ENCODE peak calls at places on chromosomes 2 and 18, in four cellular contexts. V is SK-N-SH, T is HepG2, Z is GM12878. J is an unnamed sample.

GRCh38 chr18:76445741-76446232 is 49.3 kb downstream of the ZNF516 start:
- DNase-seq in Z (no peak), T (no peak), V (peak; percentile 56), J (no peak)

GRCh38 chr18:52903858-52904257 is 563.9 kb downstream of the DCC start:
- DNase-seq in T (peak; percentile 11), Z (no peak), V (peak; percentile 38), J (no peak)

GRCh38 chr2:203543898-203544328 is 8.8 kb upstream of the RAPH1 start:
- DNase-seq in V (no peak), Z (no peak), T (no peak), J (no peak)

GRCh38 chr2:173252581-173252980 is 102.1 kb upstream of the CDCA7 start:
- DNase-seq in T (no peak), Z (no peak), V (no peak), J (no peak)

GRCh38 chr18:48814490-48815181 is 136.1 kb downstream of the SMAD7 start:
- DNase-seq in Z (no peak), T (no peak), V (no peak), J (no peak)

GRCh38 chr2:179297922-179298321 is 33.3 kb upstream of the SESTD1 start:
- DNase-seq in V (no peak), Z (no peak), T (no peak), J (no peak)

GRCh38 chr2:22078701-22079100 is 954.9 kb downstream of the TDRD15 start:
- DNase-seq in T (no peak), Z (no peak), V (no peak), J (no peak)

GRCh38 chr18:77116201-77117080 is 16.1 kb downstream of the MBP start:
- DNase-seq in Z (no peak), T (no peak), V (no peak), J (no peak)

GRCh38 chr2:66030553-66030952 is 404.4 kb upstream of the MEIS1 start:
- DNase-seq in T (peak; percentile 18), Z (no peak), V (peak; percentile 8), J (no peak)

GRCh38 chr2:213609570-213610170 is 325.4 kb downstream of the SPAG16 start:
- DNase-seq in V (no peak), T (no peak), Z (no peak), J (no peak)

GRCh38 chr2:235170536-235171510 is 219.0 kb downstream of the SH3BP4 start:
- DNase-seq in V (peak; percentile 65), T (no peak), Z (no peak), J (no peak)

GRCh38 chr18:79546781-79547272 is 132.8 kb upstream of the CTDP1 start:
- DNase-seq in V (no peak), T (no peak), Z (no peak), J (no peak)

GRCh38 chr2:69843993-69844392 is 14.5 kb downstream of the GMCL1 start:
- DNase-seq in V (no peak), Z (no peak), T (no peak), J (no peak)

GRCh38 chr2:37318401-37318800 is 6.2 kb downstream of the PRKD3 start:
- DNase-seq in Z (peak; percentile 53), T (no peak), V (no peak), J (no peak)

GRCh38 chr2:235330775-235331438 is 162.9 kb upstream of the AGAP1 start:
- DNase-seq in V (no peak), T (no peak), Z (no peak), J (no peak)

GRCh38 chr2:203928849-203929248 is 7.7 kb upstream of the ICOS start:
- DNase-seq in Z (no peak), T (no peak), V (peak; percentile 20), J (no peak)

GRCh38 chr2:41735446-41735845 is 312.4 kb upstream of the PKDCC start:
- DNase-seq in Z (no peak), T (no peak), V (no peak), J (no peak)

GRCh38 chr2:142323206-142323605 is 192.4 kb upstream of the LRP1B start:
- DNase-seq in T (no peak), V (no peak), Z (no peak), J (no peak)

GRCh38 chr2:128347701-128348504 is 29.2 kb upstream of the HS6ST1 start:
- DNase-seq in Z (no peak), T (no peak), V (peak; percentile 85), J (no peak)

GRCh38 chr18:63511285-63511684 is 30.9 kb upstream of the SERPINB12 start:
- DNase-seq in Z (no peak), T (peak; percentile 37), V (peak; percentile 23), J (peak; percentile 6)

GRCh38 chr18:37484893-37485834 is 80.4 kb downstream of the CELF4 start:
- DNase-seq in T (no peak), Z (no peak), V (no peak), J (peak; percentile 71)

GRCh38 chr2:88735853-88736252 is 44.4 kb downstream of the RPIA start:
- DNase-seq in V (no peak), Z (no peak), T (no peak), J (peak; percentile 69)

GRCh38 chr18:51491678-51492372 is 294.3 kb upstream of the MEX3C start:
- DNase-seq in T (no peak), Z (no peak), V (no peak), J (no peak)

GRCh38 chr2:173990970-173991819 is 26.0 kb upstream of the SP3 start:
- DNase-seq in T (no peak), V (peak; percentile 43), Z (peak; percentile 87), J (no peak)

GRCh38 chr2:159574246-159574645 is 42.1 kb downstream of the BAZ2B start:
- DNase-seq in T (no peak), Z (no peak), V (no peak), J (no peak)

GRCh38 chr2:143258126-143258892 is 129.1 kb downstream of the ARHGAP15 start:
- DNase-seq in Z (no peak), V (no peak), T (no peak), J (no peak)

GRCh38 chr2:1400943-1401735 is 12.1 kb upstream of the TPO start:
- DNase-seq in T (no peak), Z (no peak), V (no peak), J (no peak)

GRCh38 chr2:97712693-97713295 is 582 bp upstream of the ZAP70 start:
- DNase-seq in V (no peak), T (no peak), Z (no peak), J (no peak)

GRCh38 chr2:115162454-115163293 is 720.2 kb downstream of the DPP10 start:
- DNase-seq in T (no peak), V (peak; percentile 9), Z (no peak), J (no peak)

GRCh38 chr18:24398515-24398914 is 891 bp upstream of the OSBPL1A start:
- DNase-seq in Z (no peak), V (no peak), T (no peak), J (no peak)

GRCh38 chr2:70993689-70993986 is 1.0 kb downstream of the TEX261 start:
- DNase-seq in V (no peak), T (no peak), Z (no peak), J (no peak)

GRCh38 chr18:8800041-8800441 is 94.7 kb downstream of the MTCL1 start:
- DNase-seq in Z (no peak), T (no peak), V (no peak), J (no peak)

GRCh38 chr2:173571021-173571821 is 216.5 kb downstream of the CDCA7 start:
- DNase-seq in Z (no peak), T (peak; percentile 26), V (peak; percentile 30), J (peak; percentile 36)

GRCh38 chr2:230998882-230999281 is 3.0 kb downstream of the SPATA3 start:
- DNase-seq in Z (no peak), V (no peak), T (no peak), J (no peak)

GRCh38 chr2:158967114-158967730 is 1.2 kb upstream of the TANC1 start:
- DNase-seq in V (peak; percentile 32), T (no peak), Z (no peak), J (no peak)

GRCh38 chr18:60446821-60447220 is 74.2 kb upstream of the MC4R start:
- DNase-seq in T (no peak), V (no peak), Z (no peak), J (no peak)

GRCh38 chr2:3712424-3712823 is 9.0 kb downstream of the DCDC2C start:
- DNase-seq in V (no peak), T (no peak), Z (no peak), J (no peak)

GRCh38 chr2:85537600-85538506 is 1.1 kb upstream of the MAT2A start:
- DNase-seq in T (peak; percentile 78), Z (no peak), V (peak; percentile 72), J (peak; percentile 70)
- TF ChIP-seq NFIC in T (no peak), Z (peak; percentile 32), V (no peak), J (no peak)

GRCh38 chr2:106642679-106643078 is 155.5 kb downstream of the CD8B2 start:
- DNase-seq in V (no peak), T (no peak), Z (no peak), J (no peak)
- TF ChIP-seq RAD21 in V (no peak), T (no peak), Z (no peak), J (no peak)

GRCh38 chr2:217246108-217246507 is 386.2 kb upstream of the TNP1 start:
- DNase-seq in V (no peak), T (no peak), Z (no peak), J (no peak)

GRCh38 chr2:217247511-217247910 is 387.6 kb upstream of the TNP1 start:
- DNase-seq in Z (no peak), V (no peak), T (no peak), J (no peak)

GRCh38 chr2:217249490-217250451 is 389.9 kb upstream of the TNP1 start:
- DNase-seq in T (no peak), Z (no peak), V (no peak), J (no peak)

GRCh38 chr2:217249086-217249485 is 389.2 kb upstream of the TNP1 start:
- DNase-seq in T (no peak), V (no peak), Z (no peak), J (no peak)

GRCh38 chr2:217248312-217248935 is 388.6 kb upstream of the TNP1 start:
- DNase-seq in T (no peak), V (peak; percentile 74), Z (peak; percentile 7), J (no peak)
- TF ChIP-seq NFIC in T (no peak), V (peak; percentile 65), Z (no peak), J (no peak)

GRCh38 chr2:168903888-168904287 is 2.8 kb downstream of the G6PC2 start:
- DNase-seq in T (no peak), Z (no peak), V (no peak), J (no peak)
- TF ChIP-seq RAD21 in T (no peak), Z (no peak), V (no peak), J (no peak)

J was measured in K562.